ENCODE peak calls at places on chromosomes 1 and 21, in four cellular contexts. One of them, this sample, is unnamed.

GRCh38 chr1:12708956-12709555 is 6.9 kb upstream of the AADACL3 start:
- DNase-seq in tibial nerve: no peak
- DNase-seq in hepatocyte: peak; percentile 18
- DNase-seq in esophagus muscularis mucosa: no peak
- DNase-seq in this sample: no peak

GRCh38 chr1:40630488-40631223 is 34.8 kb downstream of the RIMS3 start:
- DNase-seq in tibial nerve: no peak
- DNase-seq in hepatocyte: peak; percentile 56
- DNase-seq in esophagus muscularis mucosa: no peak
- DNase-seq in this sample: no peak

GRCh38 chr1:1164701-1165451 is 8.8 kb upstream of the TTLL10 start:
- DNase-seq in tibial nerve: no peak
- DNase-seq in hepatocyte: peak; percentile 84
- DNase-seq in esophagus muscularis mucosa: no peak
- DNase-seq in this sample: no peak

GRCh38 chr1:151146416-151147131 is at the start of gene SEMA6C:
- DNase-seq in tibial nerve: peak; percentile 90
- DNase-seq in hepatocyte: peak; percentile 94
- DNase-seq in esophagus muscularis mucosa: peak; percentile 96
- DNase-seq in this sample: peak; percentile 97

GRCh38 chr1:12775443-12775842 is 1.9 kb downstream of the PRAMEF12 start:
- DNase-seq in tibial nerve: no peak
- DNase-seq in hepatocyte: no peak
- DNase-seq in esophagus muscularis mucosa: no peak
- DNase-seq in this sample: no peak

GRCh38 chr1:69836961-69837636 is 269.4 kb downstream of the LRRC7 start:
- DNase-seq in tibial nerve: no peak
- DNase-seq in hepatocyte: no peak
- DNase-seq in esophagus muscularis mucosa: no peak
- DNase-seq in this sample: no peak

GRCh38 chr21:42145569-42146250 is 73.2 kb upstream of the ABCG1 start:
- DNase-seq in tibial nerve: peak; percentile 33
- DNase-seq in hepatocyte: peak; percentile 80
- DNase-seq in esophagus muscularis mucosa: no peak
- DNase-seq in this sample: peak; percentile 65

GRCh38 chr21:45241357-45241756 is 46.3 kb downstream of the POFUT2 start:
- DNase-seq in tibial nerve: no peak
- DNase-seq in hepatocyte: no peak
- DNase-seq in esophagus muscularis mucosa: peak; percentile 21
- DNase-seq in this sample: no peak

GRCh38 chr1:93081716-93082115 is 2.6 kb downstream of the MTF2 start:
- DNase-seq in tibial nerve: no peak
- DNase-seq in hepatocyte: no peak
- DNase-seq in esophagus muscularis mucosa: no peak
- DNase-seq in this sample: no peak

GRCh38 chr1:234643111-234643849 is 33.3 kb upstream of the IRF2BP2 start:
- DNase-seq in tibial nerve: no peak
- DNase-seq in hepatocyte: peak; percentile 90
- DNase-seq in esophagus muscularis mucosa: no peak
- DNase-seq in this sample: peak; percentile 76

GRCh38 chr1:230270940-230271325 is 155.2 kb downstream of the PGBD5 start:
- DNase-seq in tibial nerve: no peak
- DNase-seq in hepatocyte: no peak
- DNase-seq in esophagus muscularis mucosa: no peak
- DNase-seq in this sample: no peak

DNA sequence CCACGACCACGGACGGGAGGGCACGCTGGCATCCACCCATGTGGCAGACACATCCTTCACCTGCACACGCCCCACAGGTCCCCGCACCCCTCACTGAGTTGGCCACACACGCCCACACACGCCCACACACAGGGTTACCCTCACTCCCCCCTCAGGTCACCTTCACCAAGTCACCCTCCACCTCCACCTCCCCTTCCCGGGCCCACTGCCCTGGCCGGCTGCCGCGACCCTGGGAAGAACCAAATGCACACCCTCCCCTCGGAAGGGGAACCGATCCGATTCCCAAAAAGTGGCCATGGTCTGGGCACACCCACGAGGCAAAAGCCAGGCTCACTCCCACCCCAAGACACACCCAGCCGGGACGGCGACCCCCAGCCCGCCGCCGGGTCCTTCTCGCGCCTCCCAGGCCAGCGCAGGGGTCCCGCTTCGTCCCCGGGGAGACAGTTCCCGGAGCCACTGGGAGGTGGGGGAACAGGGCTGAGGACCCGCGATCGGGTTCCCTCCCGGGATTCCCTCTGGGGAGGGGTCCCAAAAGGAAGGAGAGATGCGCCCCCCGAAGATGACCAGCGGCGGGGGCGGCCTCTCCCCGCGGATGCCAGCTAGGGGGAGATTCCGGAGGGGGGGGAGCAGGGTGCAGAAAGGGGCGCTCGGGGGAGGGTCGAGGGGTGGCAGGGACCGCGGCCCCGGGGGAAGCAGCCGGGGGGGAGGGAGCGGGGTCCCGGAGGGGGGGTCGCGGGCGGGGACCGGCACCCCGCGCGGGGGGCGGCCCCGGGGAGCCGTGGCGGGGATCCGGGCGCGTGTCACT is 715 bp downstream of the SDC3 start:
- DNase-seq in tibial nerve: no peak
- DNase-seq in hepatocyte: peak; percentile 14
- DNase-seq in esophagus muscularis mucosa: no peak
- DNase-seq in this sample: no peak
- H3K4me3 ChIP-seq in tibial nerve: peak overlapping the region; percentile 40
- H3K4me3 ChIP-seq in hepatocyte: peak overlapping the region; percentile 88
- H3K4me3 ChIP-seq in esophagus muscularis mucosa: peak overlapping the region; percentile 72
- H3K4me3 ChIP-seq in this sample: peak overlapping the region; percentile 42

GRCh38 chr1:211382714-211383480 is 56.3 kb downstream of the TRAF5 start:
- DNase-seq in tibial nerve: peak; percentile 77
- DNase-seq in hepatocyte: peak; percentile 96
- DNase-seq in esophagus muscularis mucosa: peak; percentile 97
- DNase-seq in this sample: peak; percentile 97
- TF ChIP-seq CTCF in tibial nerve: no peak
- TF ChIP-seq CTCF in hepatocyte: no peak
- TF ChIP-seq CTCF in esophagus muscularis mucosa: no peak
- TF ChIP-seq CTCF in this sample: no peak

GRCh38 chr1:169873582-169874200 is 20.0 kb downstream of the SCYL3 start:
- DNase-seq in tibial nerve: no peak
- DNase-seq in hepatocyte: no peak
- DNase-seq in esophagus muscularis mucosa: no peak
- DNase-seq in this sample: no peak
- H3K27ac ChIP-seq in tibial nerve: no peak overlapping the region
- H3K27ac ChIP-seq in hepatocyte: no peak overlapping the region
- H3K27ac ChIP-seq in esophagus muscularis mucosa: no peak overlapping the region
- H3K27ac ChIP-seq in this sample: no peak overlapping the region

GRCh38 chr1:183025782-183026774 is 2.9 kb downstream of the LAMC1 start:
- DNase-seq in tibial nerve: no peak
- DNase-seq in hepatocyte: no peak
- DNase-seq in esophagus muscularis mucosa: no peak
- DNase-seq in this sample: no peak

GRCh38 chr1:183027791-183028190 is 4.6 kb downstream of the LAMC1 start:
- DNase-seq in tibial nerve: no peak
- DNase-seq in hepatocyte: no peak
- DNase-seq in esophagus muscularis mucosa: peak; percentile 55
- DNase-seq in this sample: no peak

GRCh38 chr1:183029591-183030000 is 6.4 kb downstream of the LAMC1 start:
- DNase-seq in tibial nerve: no peak
- DNase-seq in hepatocyte: peak; percentile 43
- DNase-seq in esophagus muscularis mucosa: no peak
- DNase-seq in this sample: no peak

GRCh38 chr1:183024352-183025337 is 1.4 kb downstream of the LAMC1 start:
- DNase-seq in tibial nerve: no peak
- DNase-seq in hepatocyte: no peak
- DNase-seq in esophagus muscularis mucosa: no peak
- DNase-seq in this sample: no peak

DNA sequence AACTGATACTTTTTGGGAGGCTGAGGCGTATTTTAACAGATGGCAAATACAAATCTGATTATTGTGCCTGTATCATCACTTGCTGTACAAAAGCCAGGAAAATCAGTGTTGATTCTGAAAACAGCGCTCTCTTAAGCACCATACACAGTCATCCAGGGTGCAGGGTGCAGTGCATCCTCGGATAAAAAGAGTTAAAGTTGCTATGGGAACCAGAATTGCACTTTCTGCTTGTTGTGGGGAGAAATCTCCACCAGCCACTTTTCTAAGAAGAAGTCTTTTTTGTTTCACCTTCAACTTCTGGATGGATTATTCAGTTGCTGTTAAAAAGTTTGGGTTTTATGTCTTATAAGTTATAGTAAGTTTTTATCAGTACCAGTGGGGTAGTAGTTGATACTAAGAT is 3.8 kb downstream of the LAMC1 start:
- DNase-seq in tibial nerve: no peak
- DNase-seq in hepatocyte: no peak
- DNase-seq in esophagus muscularis mucosa: no peak
- DNase-seq in this sample: no peak
- H3K4me3 ChIP-seq in tibial nerve: peak overlapping the region; percentile 17
- H3K4me3 ChIP-seq in hepatocyte: no peak overlapping the region
- H3K4me3 ChIP-seq in esophagus muscularis mucosa: peak overlapping the region; percentile 92
- H3K4me3 ChIP-seq in this sample: peak overlapping the region; percentile 5

GRCh38 chr1:201026746-201027145 is 3.2 kb upstream of the KIF21B start:
- DNase-seq in tibial nerve: no peak
- DNase-seq in hepatocyte: no peak
- DNase-seq in esophagus muscularis mucosa: no peak
- DNase-seq in this sample: no peak

GRCh38 chr1:201024251-201024998 is 911 bp upstream of the KIF21B start:
- DNase-seq in tibial nerve: no peak
- DNase-seq in hepatocyte: no peak
- DNase-seq in esophagus muscularis mucosa: no peak
- DNase-seq in this sample: no peak

GRCh38 chr1:201026234-201026633 is 2.7 kb upstream of the KIF21B start:
- DNase-seq in tibial nerve: no peak
- DNase-seq in hepatocyte: no peak
- DNase-seq in esophagus muscularis mucosa: no peak
- DNase-seq in this sample: no peak

GRCh38 chr1:201023517-201023902 is at the start of gene KIF21B:
- DNase-seq in tibial nerve: peak; percentile 70
- DNase-seq in hepatocyte: peak; percentile 90
- DNase-seq in esophagus muscularis mucosa: peak; percentile 94
- DNase-seq in this sample: peak; percentile 90

GRCh38 chr1:201025571-201026002 is 2.1 kb upstream of the KIF21B start:
- DNase-seq in tibial nerve: no peak
- DNase-seq in hepatocyte: no peak
- DNase-seq in esophagus muscularis mucosa: no peak
- DNase-seq in this sample: no peak
- TF ChIP-seq CTCF in tibial nerve: no peak
- TF ChIP-seq CTCF in hepatocyte: peak; percentile 29
- TF ChIP-seq CTCF in esophagus muscularis mucosa: peak; percentile 20
- TF ChIP-seq CTCF in this sample: no peak

GRCh38 chr1:224245188-224245587 is 62.1 kb downstream of the DEGS1 start:
- DNase-seq in tibial nerve: peak; percentile 44
- DNase-seq in hepatocyte: no peak
- DNase-seq in esophagus muscularis mucosa: no peak
- DNase-seq in this sample: peak; percentile 43
- H3K27ac ChIP-seq in tibial nerve: peak overlapping the region; percentile 41
- H3K27ac ChIP-seq in hepatocyte: no peak overlapping the region
- H3K27ac ChIP-seq in esophagus muscularis mucosa: peak overlapping the region; percentile 32
- H3K27ac ChIP-seq in this sample: peak overlapping the region; percentile 74

DNA sequence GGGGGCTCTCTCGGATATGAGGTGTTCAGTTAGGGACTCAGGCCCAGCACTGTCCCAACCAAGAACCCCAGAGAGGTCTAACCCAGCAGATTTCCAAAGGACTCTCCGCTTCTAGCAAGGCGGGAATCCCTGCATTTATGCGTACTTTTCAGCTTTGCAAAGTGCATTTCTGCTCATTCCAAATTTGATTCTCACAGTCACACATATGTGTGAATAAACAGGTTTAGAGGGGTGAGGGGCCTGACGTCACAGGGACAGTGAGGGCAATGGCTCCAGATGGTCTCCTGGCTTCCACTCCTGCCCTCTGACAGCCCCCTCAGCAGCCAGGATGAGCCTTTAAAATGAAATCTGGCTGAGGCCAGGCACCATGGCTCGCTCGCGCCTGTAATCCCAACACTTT is 921 bp upstream of the ECE1 start:
- DNase-seq in tibial nerve: no peak
- DNase-seq in hepatocyte: no peak
- DNase-seq in esophagus muscularis mucosa: no peak
- DNase-seq in this sample: no peak
- H3K4me3 ChIP-seq in tibial nerve: no peak overlapping the region
- H3K4me3 ChIP-seq in hepatocyte: no peak overlapping the region
- H3K4me3 ChIP-seq in esophagus muscularis mucosa: no peak overlapping the region
- H3K4me3 ChIP-seq in this sample: no peak overlapping the region

GRCh38 chr1:66761273-66761672 is 9.0 kb downstream of the DYNLT5 start:
- DNase-seq in tibial nerve: no peak
- DNase-seq in hepatocyte: peak; percentile 15
- DNase-seq in esophagus muscularis mucosa: no peak
- DNase-seq in this sample: no peak
- TF ChIP-seq CTCF in tibial nerve: no peak
- TF ChIP-seq CTCF in hepatocyte: no peak
- TF ChIP-seq CTCF in esophagus muscularis mucosa: no peak
- TF ChIP-seq CTCF in this sample: no peak

GRCh38 chr21:36202721-36203602 is 46.3 kb downstream of the DOP1B start:
- DNase-seq in tibial nerve: no peak
- DNase-seq in hepatocyte: no peak
- DNase-seq in esophagus muscularis mucosa: no peak
- DNase-seq in this sample: no peak
- H3K27ac ChIP-seq in tibial nerve: no peak overlapping the region
- H3K27ac ChIP-seq in hepatocyte: peak overlapping the region; percentile 95
- H3K27ac ChIP-seq in esophagus muscularis mucosa: no peak overlapping the region
- H3K27ac ChIP-seq in this sample: no peak overlapping the region

GRCh38 chr1:233281711-233282581 is 13.6 kb downstream of the PCNX2 start:
- DNase-seq in tibial nerve: no peak
- DNase-seq in hepatocyte: no peak
- DNase-seq in esophagus muscularis mucosa: peak; percentile 75
- DNase-seq in this sample: no peak
- H3K4me3 ChIP-seq in tibial nerve: no peak overlapping the region
- H3K4me3 ChIP-seq in hepatocyte: no peak overlapping the region
- H3K4me3 ChIP-seq in esophagus muscularis mucosa: no peak overlapping the region
- H3K4me3 ChIP-seq in this sample: no peak overlapping the region